ENCODE peak calls at places on chromosomes 11 and 22, in ten cellular contexts. One of them, this sample, is unnamed. For H3K27me3, the result is how much of the 10 kb centered on the place peaks cover.

GRCh38 chr11:17408026-17408425 is 19.6 kb upstream of the KCNJ11 start:
- DNase-seq in AG04450: no peak
- DNase-seq in HCT116: no peak
- DNase-seq in naive thymus-derived CD4-positive, alpha-beta T cell: no peak
- DNase-seq in ascending aorta: no peak
- DNase-seq in thoracic aorta: no peak
- DNase-seq in fibroblast of lung: no peak
- DNase-seq in left ventricle myocardium inferior: no peak
- DNase-seq in brain microvascular endothelial cell: no peak
- DNase-seq in HAP-1: no peak
- DNase-seq in this sample: no peak

GRCh38 chr11:126149759-126150236 is 61.7 kb downstream of the RPUSD4 start:
- DNase-seq in thoracic aorta: no peak
- DNase-seq in HAP-1: no peak
- DNase-seq in HCT116: no peak
- DNase-seq in left ventricle myocardium inferior: no peak
- DNase-seq in fibroblast of lung: peak
- DNase-seq in AG04450: no peak
- DNase-seq in ascending aorta: no peak
- DNase-seq in naive thymus-derived CD4-positive, alpha-beta T cell: no peak
- DNase-seq in brain microvascular endothelial cell: no peak
- DNase-seq in this sample: peak

GRCh38 chr11:114120606-114121005 is 61.1 kb downstream of the ZBTB16 start:
- DNase-seq in brain microvascular endothelial cell: no peak
- DNase-seq in thoracic aorta: no peak
- DNase-seq in HCT116: no peak
- DNase-seq in fibroblast of lung: no peak
- DNase-seq in naive thymus-derived CD4-positive, alpha-beta T cell: no peak
- DNase-seq in ascending aorta: no peak
- DNase-seq in HAP-1: no peak
- DNase-seq in left ventricle myocardium inferior: no peak
- DNase-seq in AG04450: no peak
- DNase-seq in this sample: no peak

GRCh38 chr22:27512283-27512761 is 289.2 kb downstream of the MN1 start:
- DNase-seq in brain microvascular endothelial cell: peak
- DNase-seq in thoracic aorta: peak
- DNase-seq in naive thymus-derived CD4-positive, alpha-beta T cell: no peak
- DNase-seq in ascending aorta: no peak
- DNase-seq in left ventricle myocardium inferior: peak
- DNase-seq in HAP-1: no peak
- DNase-seq in fibroblast of lung: peak
- DNase-seq in AG04450: peak
- DNase-seq in HCT116: no peak
- DNase-seq in this sample: peak

GRCh38 chr11:121372671-121373429 is 79.3 kb upstream of the SORL1 start:
- DNase-seq in left ventricle myocardium inferior: no peak
- DNase-seq in thoracic aorta: no peak
- DNase-seq in naive thymus-derived CD4-positive, alpha-beta T cell: no peak
- DNase-seq in fibroblast of lung: no peak
- DNase-seq in brain microvascular endothelial cell: no peak
- DNase-seq in HCT116: no peak
- DNase-seq in AG04450: no peak
- DNase-seq in ascending aorta: no peak
- DNase-seq in HAP-1: no peak
- DNase-seq in this sample: no peak

GRCh38 chr11:3959015-3959917 is 103.8 kb downstream of the STIM1 start:
- DNase-seq in HCT116: no peak
- DNase-seq in brain microvascular endothelial cell: peak
- DNase-seq in HAP-1: no peak
- DNase-seq in ascending aorta: no peak
- DNase-seq in AG04450: no peak
- DNase-seq in naive thymus-derived CD4-positive, alpha-beta T cell: no peak
- DNase-seq in left ventricle myocardium inferior: no peak
- DNase-seq in fibroblast of lung: peak
- DNase-seq in thoracic aorta: no peak
- DNase-seq in this sample: no peak

GRCh38 chr11:119323532-119324033 is 6.7 kb upstream of the MCAM start:
- DNase-seq in HAP-1: peak
- DNase-seq in fibroblast of lung: peak
- DNase-seq in ascending aorta: no peak
- DNase-seq in thoracic aorta: no peak
- DNase-seq in HCT116: peak
- DNase-seq in AG04450: no peak
- DNase-seq in naive thymus-derived CD4-positive, alpha-beta T cell: peak
- DNase-seq in left ventricle myocardium inferior: peak
- DNase-seq in brain microvascular endothelial cell: peak
- DNase-seq in this sample: peak

GRCh38 chr11:107999759-108000455 is 8.8 kb upstream of the CUL5 start:
- DNase-seq in naive thymus-derived CD4-positive, alpha-beta T cell: peak
- DNase-seq in brain microvascular endothelial cell: peak
- DNase-seq in ascending aorta: no peak
- DNase-seq in HCT116: peak
- DNase-seq in fibroblast of lung: peak
- DNase-seq in thoracic aorta: no peak
- DNase-seq in AG04450: no peak
- DNase-seq in left ventricle myocardium inferior: no peak
- DNase-seq in HAP-1: peak
- DNase-seq in this sample: peak

GRCh38 chr11:46363455-46363920 is 16.2 kb downstream of the DGKZ start:
- DNase-seq in thoracic aorta: no peak
- DNase-seq in brain microvascular endothelial cell: peak
- DNase-seq in fibroblast of lung: no peak
- DNase-seq in left ventricle myocardium inferior: peak
- DNase-seq in HAP-1: no peak
- DNase-seq in AG04450: no peak
- DNase-seq in naive thymus-derived CD4-positive, alpha-beta T cell: no peak
- DNase-seq in ascending aorta: no peak
- DNase-seq in HCT116: peak
- DNase-seq in this sample: peak

DNA sequence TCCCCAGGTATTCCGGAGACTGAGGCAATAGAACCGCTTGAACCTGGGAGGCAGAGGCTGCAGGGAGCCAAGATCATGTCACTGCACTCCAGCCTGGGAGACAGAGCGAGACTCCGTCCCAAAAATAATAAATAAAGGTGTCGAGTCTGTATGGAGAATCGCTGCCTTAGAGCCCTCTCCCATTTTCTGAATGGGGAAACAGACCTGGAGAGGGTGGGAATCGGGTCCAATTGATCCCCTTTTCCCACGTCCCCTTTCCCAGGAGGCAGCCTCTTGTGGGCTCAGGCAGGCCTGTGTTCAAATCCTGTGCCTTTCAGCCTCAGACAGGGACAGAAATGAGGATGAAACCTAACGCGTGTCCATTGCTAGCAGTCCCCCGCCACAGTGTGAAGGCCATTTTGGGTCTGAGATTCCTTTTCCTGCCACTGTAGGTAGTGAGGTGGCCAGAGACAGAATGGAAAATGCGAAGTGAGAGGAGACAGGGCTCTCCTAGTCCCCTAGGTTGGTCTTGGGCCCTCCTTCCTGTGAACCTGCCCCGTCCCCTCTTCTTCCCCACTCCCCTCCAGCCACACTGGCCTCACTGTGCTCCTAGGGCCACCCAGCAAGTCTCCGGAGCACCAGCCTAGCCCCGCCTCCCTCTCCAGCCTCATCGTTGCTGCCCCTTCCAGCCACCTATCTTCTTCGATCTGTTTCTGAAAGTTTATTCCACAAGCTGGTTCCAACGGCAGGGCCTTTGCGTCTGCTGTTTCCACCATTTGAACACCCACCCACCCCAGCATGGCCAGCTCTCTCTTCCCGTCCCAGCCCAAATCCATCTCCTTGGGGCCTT is 2.7 kb upstream of the POLDIP3 start:
- DNase-seq in left ventricle myocardium inferior: no peak
- DNase-seq in naive thymus-derived CD4-positive, alpha-beta T cell: no peak
- DNase-seq in brain microvascular endothelial cell: no peak
- DNase-seq in HCT116: no peak
- DNase-seq in AG04450: no peak
- DNase-seq in fibroblast of lung: no peak
- DNase-seq in HAP-1: no peak
- DNase-seq in ascending aorta: no peak
- DNase-seq in thoracic aorta: no peak
- DNase-seq in this sample: peak
- H3K27me3 ChIP-seq in left ventricle myocardium inferior: under half
- H3K27me3 ChIP-seq in naive thymus-derived CD4-positive, alpha-beta T cell: under half
- H3K27me3 ChIP-seq in brain microvascular endothelial cell: under half
- H3K27me3 ChIP-seq in HCT116: under half
- H3K27me3 ChIP-seq in AG04450: under half
- H3K27me3 ChIP-seq in fibroblast of lung: under half
- H3K27me3 ChIP-seq in HAP-1: under half
- H3K27me3 ChIP-seq in ascending aorta: under half
- H3K27me3 ChIP-seq in thoracic aorta: under half
- H3K27me3 ChIP-seq in this sample: under half

GRCh38 chr11:128694618-128695481 is 978 bp downstream of the FLI1 start:
- DNase-seq in AG04450: no peak
- DNase-seq in ascending aorta: no peak
- DNase-seq in brain microvascular endothelial cell: no peak
- DNase-seq in HCT116: no peak
- DNase-seq in thoracic aorta: no peak
- DNase-seq in left ventricle myocardium inferior: no peak
- DNase-seq in fibroblast of lung: peak
- DNase-seq in naive thymus-derived CD4-positive, alpha-beta T cell: no peak
- DNase-seq in HAP-1: no peak
- DNase-seq in this sample: peak
- H3K27me3 ChIP-seq in AG04450: under half
- H3K27me3 ChIP-seq in ascending aorta: under half
- H3K27me3 ChIP-seq in brain microvascular endothelial cell: under half
- H3K27me3 ChIP-seq in HCT116: under half
- H3K27me3 ChIP-seq in thoracic aorta: under half
- H3K27me3 ChIP-seq in left ventricle myocardium inferior: half or more
- H3K27me3 ChIP-seq in fibroblast of lung: under half
- H3K27me3 ChIP-seq in naive thymus-derived CD4-positive, alpha-beta T cell: under half
- H3K27me3 ChIP-seq in HAP-1: under half
- H3K27me3 ChIP-seq in this sample: under half

DNA sequence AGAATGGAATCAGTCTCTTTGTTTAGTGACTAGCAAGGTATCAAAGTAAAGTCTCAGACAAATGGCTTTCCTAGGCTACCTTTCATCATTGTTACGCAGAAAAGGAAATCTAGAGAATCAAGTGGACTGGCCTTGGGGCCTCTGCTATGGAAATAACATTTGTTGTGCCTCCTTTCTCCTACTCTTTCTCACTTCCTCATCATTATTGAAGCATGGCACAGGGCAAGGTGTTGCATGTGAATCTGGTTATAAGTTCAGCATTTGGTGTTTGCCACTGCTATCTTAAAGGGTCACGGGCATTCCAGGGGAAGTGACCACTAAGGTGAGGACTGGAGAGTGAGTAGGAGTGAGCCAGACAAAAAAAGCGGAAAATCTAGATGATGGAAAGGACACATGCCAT is 54.9 kb downstream of the GLYATL1 start:
- DNase-seq in AG04450: no peak
- DNase-seq in HAP-1: no peak
- DNase-seq in brain microvascular endothelial cell: no peak
- DNase-seq in HCT116: no peak
- DNase-seq in left ventricle myocardium inferior: no peak
- DNase-seq in ascending aorta: no peak
- DNase-seq in thoracic aorta: no peak
- DNase-seq in fibroblast of lung: no peak
- DNase-seq in naive thymus-derived CD4-positive, alpha-beta T cell: no peak
- DNase-seq in this sample: no peak
- H3K27me3 ChIP-seq in AG04450: under half
- H3K27me3 ChIP-seq in HAP-1: under half
- H3K27me3 ChIP-seq in brain microvascular endothelial cell: under half
- H3K27me3 ChIP-seq in HCT116: under half
- H3K27me3 ChIP-seq in left ventricle myocardium inferior: under half
- H3K27me3 ChIP-seq in ascending aorta: under half
- H3K27me3 ChIP-seq in thoracic aorta: under half
- H3K27me3 ChIP-seq in fibroblast of lung: under half
- H3K27me3 ChIP-seq in naive thymus-derived CD4-positive, alpha-beta T cell: under half
- H3K27me3 ChIP-seq in this sample: under half

GRCh38 chr22:36726007-36726380 is 22.4 kb upstream of the CACNG2 start:
- DNase-seq in AG04450: no peak
- DNase-seq in ascending aorta: no peak
- DNase-seq in brain microvascular endothelial cell: no peak
- DNase-seq in fibroblast of lung: no peak
- DNase-seq in thoracic aorta: no peak
- DNase-seq in naive thymus-derived CD4-positive, alpha-beta T cell: no peak
- DNase-seq in HCT116: no peak
- DNase-seq in HAP-1: no peak
- DNase-seq in left ventricle myocardium inferior: no peak
- DNase-seq in this sample: no peak
- H3K27me3 ChIP-seq in AG04450: under half
- H3K27me3 ChIP-seq in ascending aorta: under half
- H3K27me3 ChIP-seq in brain microvascular endothelial cell: under half
- H3K27me3 ChIP-seq in fibroblast of lung: under half
- H3K27me3 ChIP-seq in thoracic aorta: under half
- H3K27me3 ChIP-seq in naive thymus-derived CD4-positive, alpha-beta T cell: under half
- H3K27me3 ChIP-seq in HCT116: half or more
- H3K27me3 ChIP-seq in HAP-1: under half
- H3K27me3 ChIP-seq in left ventricle myocardium inferior: half or more
- H3K27me3 ChIP-seq in this sample: under half

GRCh38 chr11:2139691-2140337 is 625 bp upstream of the IGF2 start:
- DNase-seq in brain microvascular endothelial cell: no peak
- DNase-seq in fibroblast of lung: no peak
- DNase-seq in ascending aorta: no peak
- DNase-seq in left ventricle myocardium inferior: no peak
- DNase-seq in naive thymus-derived CD4-positive, alpha-beta T cell: no peak
- DNase-seq in HAP-1: no peak
- DNase-seq in HCT116: no peak
- DNase-seq in thoracic aorta: no peak
- DNase-seq in AG04450: no peak
- DNase-seq in this sample: peak

GRCh38 chr11:2138436-2139117 is 612 bp downstream of the IGF2 start:
- DNase-seq in naive thymus-derived CD4-positive, alpha-beta T cell: no peak
- DNase-seq in HAP-1: no peak
- DNase-seq in AG04450: no peak
- DNase-seq in thoracic aorta: no peak
- DNase-seq in brain microvascular endothelial cell: no peak
- DNase-seq in fibroblast of lung: peak
- DNase-seq in left ventricle myocardium inferior: no peak
- DNase-seq in HCT116: no peak
- DNase-seq in ascending aorta: no peak
- DNase-seq in this sample: peak

GRCh38 chr11:2140411-2141400 is 1.5 kb upstream of the IGF2 start:
- DNase-seq in naive thymus-derived CD4-positive, alpha-beta T cell: no peak
- DNase-seq in thoracic aorta: no peak
- DNase-seq in HAP-1: no peak
- DNase-seq in brain microvascular endothelial cell: no peak
- DNase-seq in left ventricle myocardium inferior: no peak
- DNase-seq in fibroblast of lung: no peak
- DNase-seq in HCT116: no peak
- DNase-seq in ascending aorta: no peak
- DNase-seq in AG04450: no peak
- DNase-seq in this sample: peak

GRCh38 chr11:2138075-2138435 is 1.1 kb downstream of the IGF2 start:
- DNase-seq in thoracic aorta: no peak
- DNase-seq in naive thymus-derived CD4-positive, alpha-beta T cell: no peak
- DNase-seq in fibroblast of lung: no peak
- DNase-seq in brain microvascular endothelial cell: no peak
- DNase-seq in HAP-1: no peak
- DNase-seq in left ventricle myocardium inferior: no peak
- DNase-seq in ascending aorta: no peak
- DNase-seq in AG04450: no peak
- DNase-seq in HCT116: no peak
- DNase-seq in this sample: no peak

GRCh38 chr11:2139118-2139490 is at the start of gene IGF2:
- DNase-seq in left ventricle myocardium inferior: no peak
- DNase-seq in ascending aorta: no peak
- DNase-seq in naive thymus-derived CD4-positive, alpha-beta T cell: no peak
- DNase-seq in thoracic aorta: no peak
- DNase-seq in fibroblast of lung: peak
- DNase-seq in brain microvascular endothelial cell: no peak
- DNase-seq in HCT116: no peak
- DNase-seq in HAP-1: no peak
- DNase-seq in AG04450: no peak
- DNase-seq in this sample: peak
- H3K27me3 ChIP-seq in left ventricle myocardium inferior: half or more
- H3K27me3 ChIP-seq in ascending aorta: under half
- H3K27me3 ChIP-seq in naive thymus-derived CD4-positive, alpha-beta T cell: under half
- H3K27me3 ChIP-seq in thoracic aorta: under half
- H3K27me3 ChIP-seq in fibroblast of lung: under half
- H3K27me3 ChIP-seq in brain microvascular endothelial cell: under half
- H3K27me3 ChIP-seq in HCT116: under half
- H3K27me3 ChIP-seq in HAP-1: half or more
- H3K27me3 ChIP-seq in AG04450: half or more
- H3K27me3 ChIP-seq in this sample: under half